ENCODE peak calls at places on chromosomes 11 and 22, in four cellular contexts. H is K562, J is GM12878, K is HepG2. P is an unnamed sample.

GRCh38 chr11:65401803-65402248 is 15.4 kb downstream of the FRMD8 start:
- DNase-seq in H (no peak), K (peak), J (no peak), P (no peak)

GRCh38 chr11:96257972-96258951 is 84.7 kb downstream of the MAML2 start:
- DNase-seq in J (no peak), K (no peak), H (no peak), P (no peak)

GRCh38 chr11:65314501-65315203 is at the start of gene CDC42EP2:
- DNase-seq in H (peak), K (peak), J (no peak), P (peak)

GRCh38 chr11:78564037-78564888 is 10.4 kb downstream of the NARS2 start:
- DNase-seq in J (peak), K (peak), H (peak), P (peak)

GRCh38 chr22:38314140-38314991 is 2.9 kb downstream of the CSNK1E start:
- DNase-seq in H (no peak), J (no peak), K (no peak), P (no peak)

GRCh38 chr11:69691449-69691848 is 12.4 kb downstream of the FGF19 start:
- DNase-seq in H (no peak), J (no peak), K (no peak), P (peak)

GRCh38 chr11:8098361-8098760 is 17.4 kb downstream of the TUB start:
- DNase-seq in H (no peak), K (no peak), J (no peak), P (no peak)

GRCh38 chr11:123443851-123444623 is 14.0 kb downstream of the GRAMD1B start:
- DNase-seq in H (no peak), J (no peak), K (no peak), P (no peak)

GRCh38 chr11:46526489-46527215 is 67.2 kb downstream of the AMBRA1 start:
- DNase-seq in H (no peak), K (no peak), J (no peak), P (no peak)

GRCh38 chr11:122116591-122116990 is 576 bp upstream of the BLID start:
- DNase-seq in H (no peak), J (no peak), K (no peak), P (no peak)

GRCh38 chr11:129785383-129786111 is 30.1 kb upstream of the TMEM45B start:
- DNase-seq in K (peak), H (no peak), J (no peak), P (no peak)

GRCh38 chr11:125175896-125176575 is 11.5 kb downstream of the PKNOX2 start:
- DNase-seq in H (no peak), K (no peak), J (no peak), P (no peak)

GRCh38 chr22:23504522-23504921 is 75.6 kb downstream of the IGLL1 start:
- DNase-seq in K (no peak), J (no peak), H (no peak), P (no peak)

GRCh38 chr11:78654071-78654470 is 79.4 kb upstream of the NARS2 start:
- DNase-seq in K (no peak), H (no peak), J (no peak), P (no peak)

GRCh38 chr11:44595006-44595405 is 29.5 kb downstream of the CD82 start:
- DNase-seq in J (no peak), K (no peak), H (no peak), P (no peak)

GRCh38 chr11:121890377-121890776 is 225.6 kb downstream of the BLID start:
- DNase-seq in K (no peak), J (no peak), H (no peak), P (no peak)

GRCh38 chr11:59999732-60000131 is 17.2 kb upstream of the OOSP4B start:
- DNase-seq in H (no peak), K (no peak), J (no peak), P (no peak)

GRCh38 chr22:19463491-19464469 is 15.2 kb downstream of the UFD1 start:
- DNase-seq in H (no peak), K (no peak), J (no peak), P (no peak)

GRCh38 chr11:81886406-81887075 is 847.1 kb downstream of the FAM181B start:
- DNase-seq in H (no peak), K (no peak), J (no peak), P (no peak)

GRCh38 chr22:50298266-50298637 is 9.2 kb downstream of the PLXNB2 start:
- DNase-seq in J (no peak), K (no peak), H (no peak), P (no peak)

GRCh38 chr22:50301581-50301991 is 5.9 kb downstream of the PLXNB2 start:
- DNase-seq in K (no peak), J (no peak), H (no peak), P (no peak)

GRCh38 chr22:50298937-50299656 is 8.3 kb downstream of the PLXNB2 start:
- DNase-seq in J (no peak), K (no peak), H (no peak), P (no peak)

GRCh38 chr22:50300620-50301257 is 6.7 kb downstream of the PLXNB2 start:
- DNase-seq in K (no peak), H (no peak), J (no peak), P (no peak)

GRCh38 chr22:50299724-50300619 is 7.5 kb downstream of the PLXNB2 start:
- DNase-seq in K (no peak), J (no peak), H (no peak), P (no peak)
- TF ChIP-seq ZBTB33 in K (no peak), J (no peak), H (no peak), P (no peak)

DNA sequence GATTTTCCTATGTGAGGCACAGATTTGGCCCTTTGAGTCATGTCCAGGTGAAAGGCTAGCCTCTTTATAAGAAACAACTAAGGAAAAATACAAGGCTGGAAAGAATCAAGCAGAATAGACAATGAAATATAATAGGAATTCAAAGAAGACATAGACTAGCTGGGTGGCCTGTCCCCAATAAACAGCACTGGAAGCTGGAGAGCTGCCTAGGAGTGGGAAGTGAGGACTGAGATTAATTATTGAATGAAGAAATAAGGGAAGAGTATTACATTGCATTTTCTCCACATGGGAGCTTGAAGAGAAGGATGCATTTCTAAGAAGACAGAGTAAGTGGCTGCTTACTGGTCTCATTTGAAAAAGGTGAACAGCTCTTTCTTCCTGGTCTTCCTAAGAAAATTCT is 100.0 kb downstream of the CCDC34 start:
- DNase-seq in J (no peak), K (no peak), H (no peak), P (no peak)
- TF ChIP-seq SIN3A in J (no peak), K (no peak), H (no peak), P (no peak)

GRCh38 chr11:131913267-131913666 is 542.9 kb downstream of the NTM start:
- DNase-seq in K (no peak), H (no peak), J (no peak), P (no peak)

GRCh38 chr11:131909426-131910200 is 539.2 kb downstream of the NTM start:
- DNase-seq in H (no peak), K (no peak), J (no peak), P (no peak)

GRCh38 chr11:131912127-131912526 is 541.7 kb downstream of the NTM start:
- DNase-seq in H (no peak), K (no peak), J (no peak), P (no peak)

GRCh38 chr11:131908316-131908715 is 537.9 kb downstream of the NTM start:
- DNase-seq in J (no peak), K (no peak), H (no peak), P (no peak)

DNA sequence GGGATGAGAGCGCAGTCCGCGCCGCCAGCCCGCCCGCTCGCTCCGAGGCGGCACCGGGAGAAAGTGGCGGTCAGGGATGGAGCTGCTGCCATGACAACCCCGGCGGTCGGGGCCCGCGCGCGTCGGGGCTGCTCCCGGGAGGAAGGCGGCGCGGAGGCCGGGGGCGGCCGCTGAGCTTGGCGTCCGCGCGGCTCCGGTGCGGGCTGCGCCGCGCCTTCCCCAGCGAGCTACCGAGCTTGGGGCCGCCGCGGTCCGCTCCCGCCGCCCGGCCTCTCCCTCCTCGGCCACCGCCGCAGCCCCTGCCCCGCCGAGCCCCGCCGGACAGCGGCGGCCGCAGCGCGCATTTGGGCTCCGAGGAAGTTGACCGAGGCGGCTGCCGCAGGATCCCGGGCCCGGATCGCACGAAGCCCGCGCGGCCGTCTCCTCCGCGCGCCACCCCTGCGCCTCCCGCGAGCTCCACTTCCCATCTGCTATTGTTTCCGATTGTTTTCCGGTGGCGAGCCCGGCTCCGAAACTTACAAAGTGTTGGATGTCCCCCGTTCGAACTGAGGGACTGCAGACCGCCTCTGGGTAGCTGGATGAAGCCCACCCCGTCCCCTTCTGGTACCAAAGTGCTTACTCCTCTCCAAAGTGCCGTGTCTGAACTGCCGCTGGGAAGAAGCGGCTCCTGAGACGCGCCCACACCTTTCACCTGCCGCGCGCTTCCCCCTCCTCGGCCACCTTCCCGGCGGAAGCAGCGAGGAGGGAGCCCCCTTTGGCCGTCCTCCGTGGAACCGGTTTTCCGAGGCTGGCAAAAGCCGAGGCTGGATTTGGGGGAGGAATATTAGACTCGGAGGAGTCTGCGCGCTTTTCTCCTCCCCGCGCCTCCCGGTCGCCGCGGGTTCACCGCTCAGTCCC is 540.3 kb downstream of the NTM start:
- DNase-seq in H (no peak), J (no peak), K (no peak), P (no peak)
- TF ChIP-seq POLR2A in H (no peak), J (no peak), K (no peak), P (no peak)

DNA sequence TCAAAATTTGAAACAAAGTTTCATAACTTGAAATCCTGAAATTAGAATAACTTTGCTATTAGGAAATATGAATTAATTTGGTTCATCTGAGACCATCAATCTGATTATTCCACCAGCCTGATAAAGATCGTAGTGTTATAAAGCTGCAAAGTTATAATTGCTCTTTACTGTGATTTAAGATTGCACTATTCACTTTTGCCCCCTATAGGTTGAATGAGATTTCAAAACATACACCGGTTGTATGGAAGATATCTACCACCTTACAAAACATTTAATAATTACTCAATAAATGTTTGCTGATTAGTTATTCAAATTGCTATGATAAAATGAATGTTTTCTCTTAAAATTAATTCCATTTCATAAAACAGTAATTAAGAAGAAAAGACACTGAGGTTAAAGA is 26.1 kb downstream of the APIP start:
- DNase-seq in K (no peak), H (no peak), J (no peak), P (no peak)
- TF ChIP-seq ZBTB33 in K (no peak), H (no peak), J (no peak), P (no peak)

GRCh38 chr11:67379061-67380058 is 6.0 kb upstream of the CLCF1 start:
- DNase-seq in K (no peak), J (no peak), H (peak), P (no peak)
- TF ChIP-seq SIN3A in K (no peak), J (no peak), H (no peak), P (no peak)

GRCh38 chr22:40510965-40511364 is 125.6 kb downstream of the MRTFA start:
- DNase-seq in K (no peak), J (no peak), H (no peak), P (no peak)

GRCh38 chr22:40507491-40507890 is 129.0 kb downstream of the MRTFA start:
- DNase-seq in K (no peak), J (no peak), H (no peak), P (no peak)

GRCh38 chr22:40506762-40507161 is 129.8 kb downstream of the MRTFA start:
- DNase-seq in K (no peak), J (no peak), H (no peak), P (no peak)

GRCh38 chr22:40511604-40512003 is 124.9 kb downstream of the MRTFA start:
- DNase-seq in K (no peak), J (no peak), H (no peak), P (no peak)

GRCh38 chr22:40509401-40510134 is 127.0 kb downstream of the MRTFA start:
- DNase-seq in H (no peak), J (no peak), K (no peak), P (no peak)
- TF ChIP-seq POLR2A in H (no peak), J (no peak), K (no peak), P (no peak)

DNA sequence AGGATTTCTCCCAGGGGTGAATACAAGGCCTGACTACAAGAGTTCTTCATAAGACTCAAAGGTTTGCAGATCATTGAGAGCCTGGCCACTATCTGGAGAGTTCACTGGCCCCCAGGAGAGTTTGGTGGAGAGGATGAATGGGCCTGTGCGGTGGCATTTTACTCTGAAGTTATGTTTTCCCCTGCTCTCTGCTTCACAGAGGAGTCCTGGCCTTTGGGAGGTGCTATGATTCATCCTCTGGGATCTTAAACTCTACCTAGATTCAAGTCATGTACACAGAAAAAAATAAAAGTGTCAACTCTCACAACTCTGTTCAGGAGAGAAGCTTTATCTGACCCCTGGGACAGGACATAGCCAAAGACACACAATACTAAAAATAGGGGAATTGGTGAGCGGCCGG is 159.1 kb upstream of the CARD18 start:
- DNase-seq in K (no peak), H (no peak), J (no peak), P (no peak)
- TF ChIP-seq ZBTB33 in K (no peak), H (no peak), J (no peak), P (no peak)

DNA sequence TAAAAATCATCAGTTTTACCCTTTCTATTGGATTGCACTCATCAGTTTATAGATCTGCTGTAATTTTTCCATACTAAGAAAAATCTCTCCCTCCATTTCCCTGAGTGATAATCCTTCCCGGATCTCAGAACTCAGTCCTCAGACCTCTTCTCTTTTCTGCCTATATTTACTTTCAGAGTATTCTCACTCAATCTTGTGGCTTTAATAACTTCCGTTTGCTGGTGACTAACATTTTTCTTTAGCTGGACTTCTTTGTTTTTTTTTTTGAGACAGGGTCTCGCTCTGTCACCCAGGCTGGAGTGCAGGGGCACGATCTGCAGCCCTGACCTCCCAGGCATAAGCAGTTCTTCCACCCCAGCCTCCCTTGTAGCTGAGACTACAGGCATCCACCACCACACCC is 10.4 kb downstream of the ATXN10 start:
- DNase-seq in K (no peak), J (no peak), H (no peak), P (no peak)
- TF ChIP-seq SIN3A in K (no peak), J (no peak), H (no peak), P (no peak)

P was measured in HCT116.